ENCODE peak calls at places on chromosomes 2 and 18, in four cellular contexts. B, W, V and Y are unnamed samples.

GRCh38 chr18:10403675-10404074 is 50.8 kb upstream of the APCDD1 start:
- DNase-seq in V (no peak), W (no peak), B (no peak), Y (no peak)

GRCh38 chr18:12776821-12777471 is 74.1 kb downstream of the PSMG2 start:
- DNase-seq in B (no peak), W (peak; percentile 46), V (no peak), Y (no peak)

GRCh38 chr2:12320027-12320734 is 396.6 kb upstream of the TRIB2 start:
- DNase-seq in V (no peak), B (no peak), W (no peak), Y (no peak)

GRCh38 chr2:113184531-113185230 is 10.9 kb downstream of the PSD4 start:
- DNase-seq in W (no peak), V (no peak), B (no peak), Y (no peak)

GRCh38 chr18:55266981-55267380 is 307.7 kb upstream of the CCDC68 start:
- DNase-seq in W (no peak), B (no peak), V (no peak), Y (no peak)

GRCh38 chr2:68980956-68981355 is 6.5 kb downstream of the GKN1 start:
- DNase-seq in V (no peak), B (no peak), W (no peak), Y (no peak)

GRCh38 chr2:223930002-223930976 is 14.8 kb downstream of the WDFY1 start:
- DNase-seq in B (peak; percentile 75), W (peak; percentile 75), V (peak; percentile 74), Y (peak; percentile 74)

GRCh38 chr2:106183093-106183837 is 10.8 kb downstream of the UXS1 start:
- DNase-seq in V (no peak), B (no peak), W (no peak), Y (no peak)

GRCh38 chr2:58054264-58054663 is 7.7 kb downstream of the VRK2 start:
- DNase-seq in B (no peak), V (no peak), W (no peak), Y (no peak)

GRCh38 chr2:210722092-210722491 is 165.7 kb downstream of the CPS1 start:
- DNase-seq in W (no peak), V (no peak), B (no peak), Y (no peak)

GRCh38 chr18:79608535-79608934 is 71.1 kb upstream of the CTDP1 start:
- DNase-seq in V (peak; percentile 55), W (no peak), B (peak; percentile 12), Y (no peak)

GRCh38 chr18:22558945-22559385 is 141.2 kb upstream of the CTAGE1 start:
- DNase-seq in W (peak; percentile 93), B (peak; percentile 80), V (peak; percentile 86), Y (no peak)

GRCh38 chr2:96888082-96889011 is 18.5 kb upstream of the SEMA4C start:
- DNase-seq in V (peak; percentile 83), B (no peak), W (no peak), Y (peak; percentile 62)

GRCh38 chr2:47313141-47313691 is 89.7 kb upstream of the MSH2 start:
- DNase-seq in V (peak; percentile 16), B (no peak), W (no peak), Y (no peak)

GRCh38 chr2:101790856-101791255 is 93.3 kb downstream of the MAP4K4 start:
- DNase-seq in V (no peak), W (no peak), B (no peak), Y (no peak)
- H3K27ac ChIP-seq in V (peak overlapping the region; percentile 73), W (peak overlapping the region; percentile 58), B (no peak overlapping the region), Y (no peak overlapping the region)

DNA sequence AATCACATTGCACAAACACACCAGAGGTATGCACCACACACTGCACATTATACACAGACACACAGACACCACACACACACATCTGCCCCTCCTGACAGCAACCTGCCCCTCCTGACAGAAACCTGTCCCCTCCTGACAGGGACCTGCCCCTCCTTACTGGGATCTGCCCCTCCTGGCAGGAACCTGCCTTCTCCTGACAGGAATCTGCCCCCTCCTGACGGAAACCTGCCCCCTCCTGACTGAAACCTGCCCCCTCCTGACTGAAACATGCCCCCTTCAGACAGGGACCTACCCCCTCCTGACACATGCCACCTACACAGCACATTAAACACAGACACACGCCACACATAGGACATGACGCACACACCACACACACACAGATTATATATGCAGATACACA is 88.9 kb downstream of the PXDN start:
- DNase-seq in W (no peak), B (no peak), V (no peak), Y (no peak)
- H3K27ac ChIP-seq in W (peak overlapping the region; percentile 76), B (no peak overlapping the region), V (peak overlapping the region; percentile 77), Y (no peak overlapping the region)

GRCh38 chr2:199910338-199911051 is 598 bp upstream of the C2orf69 start:
- DNase-seq in V (no peak), W (no peak), B (no peak), Y (no peak)

GRCh38 chr2:199907008-199907714 is 3.9 kb upstream of the C2orf69 start:
- DNase-seq in V (no peak), B (no peak), W (no peak), Y (no peak)

GRCh38 chr2:199914372-199914958 is 3.4 kb downstream of the C2orf69 start:
- DNase-seq in V (no peak), W (no peak), B (no peak), Y (no peak)

GRCh38 chr2:199911877-199912161 is 726 bp downstream of the C2orf69 start:
- DNase-seq in V (no peak), B (no peak), W (no peak), Y (no peak)

DNA sequence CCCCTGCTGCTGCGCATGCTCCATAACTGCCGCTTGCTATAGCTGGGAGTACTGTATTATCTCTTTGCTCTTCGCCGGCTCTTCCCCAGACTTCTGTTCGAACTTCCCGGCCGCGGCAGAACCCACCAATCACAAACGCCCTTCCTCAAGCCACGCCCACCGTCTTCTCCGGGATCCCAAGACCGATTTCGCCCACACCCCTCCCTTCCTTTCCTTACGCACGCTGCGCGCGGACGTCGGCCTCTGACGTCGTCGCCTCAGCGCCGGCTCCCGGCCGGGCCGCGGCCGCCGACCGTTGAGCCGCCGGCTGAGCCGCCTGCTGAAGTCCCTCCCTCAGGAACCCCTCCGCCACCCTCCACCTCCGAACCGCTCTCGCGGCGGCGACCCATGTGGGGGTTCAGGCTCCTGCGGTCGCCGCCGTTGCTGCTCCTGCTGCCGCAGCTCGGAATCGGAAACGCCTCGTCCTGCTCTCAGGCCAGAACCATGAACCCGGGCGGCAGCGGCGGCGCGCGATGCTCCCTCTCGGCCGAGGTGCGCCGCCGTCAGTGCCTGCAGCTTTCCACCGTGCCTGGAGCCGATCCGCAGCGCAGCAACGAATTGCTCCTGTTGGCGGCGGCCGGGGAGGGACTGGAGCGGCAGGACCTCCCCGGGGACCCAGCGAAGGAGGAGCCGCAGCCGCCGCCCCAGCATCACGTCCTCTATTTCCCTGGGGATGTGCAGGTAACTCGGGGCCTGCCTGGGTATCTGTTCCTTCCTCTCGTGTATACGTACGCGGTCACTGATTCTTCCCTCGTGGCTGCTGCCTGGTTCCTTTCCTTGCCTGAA is at the start of gene C2orf69:
- DNase-seq in B (peak; percentile 96), W (peak; percentile 97), V (peak; percentile 97), Y (peak; percentile 74)
- H3K27ac ChIP-seq in B (peak within 1 kb of the TSS; percentile 94), W (peak within 1 kb of the TSS; percentile 99), V (peak within 1 kb of the TSS; percentile 99), Y (peak within 1 kb of the TSS; percentile 93)

GRCh38 chr2:123061534-123061933 is 963.6 kb upstream of the CNTNAP5 start:
- DNase-seq in B (no peak), V (no peak), W (no peak), Y (no peak)
- H3K27ac ChIP-seq in B (no peak overlapping the region), V (no peak overlapping the region), W (no peak overlapping the region), Y (no peak overlapping the region)

GRCh38 chr2:219743548-219743947 is 116.1 kb downstream of the SLC4A3 start:
- DNase-seq in B (no peak), V (no peak), W (no peak), Y (no peak)
- H3K27ac ChIP-seq in B (no peak overlapping the region), V (no peak overlapping the region), W (no peak overlapping the region), Y (no peak overlapping the region)

DNA sequence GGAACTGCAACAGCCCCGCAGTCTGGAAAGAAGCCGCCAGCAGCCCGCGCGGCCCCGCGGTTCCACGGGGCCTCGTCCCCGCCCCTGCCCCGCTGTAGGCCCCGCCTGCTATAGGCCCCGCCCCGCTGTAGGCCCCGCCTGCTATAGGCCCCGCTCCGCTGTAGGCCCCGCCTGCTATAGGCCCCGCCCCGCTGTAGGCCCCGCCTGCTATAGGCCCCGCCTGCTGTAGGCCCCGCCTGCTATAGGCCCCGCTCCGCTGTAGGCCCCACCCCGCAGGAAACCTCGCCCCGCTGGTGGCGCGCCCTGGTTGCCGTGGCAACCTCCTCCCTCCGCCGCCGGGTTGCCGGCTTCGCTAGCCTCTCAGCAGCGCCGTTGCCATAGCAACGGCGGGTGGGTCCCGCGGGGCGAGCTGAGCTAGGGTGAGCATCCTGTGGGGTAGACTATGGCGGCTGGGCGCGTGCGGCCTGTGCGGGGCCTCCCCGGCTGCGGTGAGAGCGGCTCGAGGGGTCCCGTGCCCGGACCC is 12.2 kb upstream of the KIF1A start:
- DNase-seq in B (peak; percentile 89), W (peak; percentile 90), V (peak; percentile 91), Y (peak; percentile 96)
- H3K27ac ChIP-seq in B (no peak overlapping the region), W (no peak overlapping the region), V (no peak overlapping the region), Y (peak overlapping the region; percentile 68)

GRCh38 chr2:144351687-144352086 is 168.2 kb downstream of the ZEB2 start:
- DNase-seq in V (no peak), W (no peak), B (no peak), Y (no peak)
- H3K27ac ChIP-seq in V (peak overlapping the region; percentile 70), W (no peak overlapping the region), B (no peak overlapping the region), Y (no peak overlapping the region)

GRCh38 chr2:37417321-37417720 is 72.9 kb downstream of the QPCT start:
- DNase-seq in V (no peak), W (no peak), B (no peak), Y (no peak)
- H3K27ac ChIP-seq in V (no peak overlapping the region), W (no peak overlapping the region), B (no peak overlapping the region), Y (no peak overlapping the region)

GRCh38 chr2:226137201-226137811 is 662.3 kb downstream of the IRS1 start:
- DNase-seq in V (no peak), W (no peak), B (no peak), Y (no peak)
- H3K27ac ChIP-seq in V (no peak overlapping the region), W (no peak overlapping the region), B (no peak overlapping the region), Y (no peak overlapping the region)

DNA sequence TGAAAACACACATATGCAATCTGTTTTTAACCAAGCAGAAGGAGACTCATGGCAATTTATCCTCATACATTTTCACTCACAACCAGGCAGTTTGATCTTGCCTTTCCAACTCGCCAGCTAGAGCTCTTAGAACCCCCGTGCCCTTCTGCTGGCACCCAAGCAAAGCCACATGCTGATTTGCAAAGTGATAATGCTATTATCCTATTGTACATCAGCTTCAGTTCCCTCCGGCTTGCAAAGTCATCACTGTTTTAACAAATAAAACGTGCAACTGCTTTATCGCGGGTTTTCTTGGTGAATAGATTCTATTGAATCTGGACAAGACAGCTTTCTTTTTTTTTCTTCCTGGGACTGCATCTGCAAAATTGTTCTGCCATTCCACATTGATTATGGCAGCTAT is 314.6 kb downstream of the LNPK start:
- DNase-seq in B (no peak), W (no peak), V (no peak), Y (no peak)
- H3K27ac ChIP-seq in B (no peak overlapping the region), W (no peak overlapping the region), V (no peak overlapping the region), Y (no peak overlapping the region)